ENCODE peak calls at places on chromosomes 6 and 20, in seven cellular contexts. One of them, this sample, is unnamed.
A peak's percentile ranks its signal among the peaks of the same experiment; 100 is the strongest.

GRCh38 chr6:20202070-20202658 is 10.1 kb downstream of the MBOAT1 start:
- DNase-seq in ecto neural progenitor cell: no peak
- DNase-seq in NCI-H345: peak; percentile 8
- DNase-seq in aorta: no peak
- DNase-seq in stomach: no peak
- DNase-seq in vagina: no peak
- DNase-seq in CD8-positive, alpha-beta memory T cell: no peak
- DNase-seq in this sample: no peak

GRCh38 chr6:112029045-112029822 is 24.7 kb upstream of the CCN6 start:
- DNase-seq in aorta: peak; percentile 83
- DNase-seq in CD8-positive, alpha-beta memory T cell: peak; percentile 32
- DNase-seq in NCI-H345: peak; percentile 38
- DNase-seq in ecto neural progenitor cell: peak; percentile 85
- DNase-seq in vagina: no peak
- DNase-seq in stomach: peak; percentile 76
- DNase-seq in this sample: peak; percentile 60

GRCh38 chr20:21529863-21530262 is 16.0 kb upstream of the NKX2-2 start:
- DNase-seq in aorta: no peak
- DNase-seq in stomach: no peak
- DNase-seq in ecto neural progenitor cell: peak; percentile 21
- DNase-seq in CD8-positive, alpha-beta memory T cell: no peak
- DNase-seq in NCI-H345: peak; percentile 68
- DNase-seq in vagina: peak; percentile 4
- DNase-seq in this sample: no peak

GRCh38 chr20:44693625-44694024 is 21.5 kb upstream of the CCN5 start:
- DNase-seq in CD8-positive, alpha-beta memory T cell: no peak
- DNase-seq in NCI-H345: no peak
- DNase-seq in ecto neural progenitor cell: no peak
- DNase-seq in vagina: no peak
- DNase-seq in aorta: no peak
- DNase-seq in stomach: no peak
- DNase-seq in this sample: no peak

GRCh38 chr20:34977365-34978091 is 21.9 kb downstream of the MYH7B start:
- DNase-seq in ecto neural progenitor cell: no peak
- DNase-seq in CD8-positive, alpha-beta memory T cell: no peak
- DNase-seq in NCI-H345: no peak
- DNase-seq in stomach: no peak
- DNase-seq in aorta: peak; percentile 39
- DNase-seq in vagina: no peak
- DNase-seq in this sample: no peak

GRCh38 chr6:14641401-14641800 is 523.8 kb downstream of the CD83 start:
- DNase-seq in ecto neural progenitor cell: no peak
- DNase-seq in stomach: no peak
- DNase-seq in vagina: no peak
- DNase-seq in aorta: no peak
- DNase-seq in CD8-positive, alpha-beta memory T cell: no peak
- DNase-seq in NCI-H345: no peak
- DNase-seq in this sample: no peak

GRCh38 chr20:48879609-48880008 is 41.9 kb upstream of the ARFGEF2 start:
- DNase-seq in aorta: no peak
- DNase-seq in stomach: no peak
- DNase-seq in NCI-H345: no peak
- DNase-seq in CD8-positive, alpha-beta memory T cell: no peak
- DNase-seq in vagina: no peak
- DNase-seq in ecto neural progenitor cell: no peak
- DNase-seq in this sample: no peak

GRCh38 chr6:6785163-6785521 is 196.6 kb downstream of the LY86 start:
- DNase-seq in CD8-positive, alpha-beta memory T cell: no peak
- DNase-seq in stomach: no peak
- DNase-seq in ecto neural progenitor cell: no peak
- DNase-seq in vagina: no peak
- DNase-seq in NCI-H345: no peak
- DNase-seq in aorta: no peak
- DNase-seq in this sample: no peak

GRCh38 chr20:43322851-43323250 is 133.1 kb upstream of the PTPRT start:
- DNase-seq in vagina: no peak
- DNase-seq in NCI-H345: peak; percentile 44
- DNase-seq in CD8-positive, alpha-beta memory T cell: no peak
- DNase-seq in aorta: no peak
- DNase-seq in ecto neural progenitor cell: no peak
- DNase-seq in stomach: no peak
- DNase-seq in this sample: no peak

GRCh38 chr20:2365091-2365490 is 15.6 kb upstream of the TGM6 start:
- DNase-seq in ecto neural progenitor cell: no peak
- DNase-seq in CD8-positive, alpha-beta memory T cell: no peak
- DNase-seq in vagina: no peak
- DNase-seq in NCI-H345: no peak
- DNase-seq in aorta: no peak
- DNase-seq in stomach: no peak
- DNase-seq in this sample: no peak

GRCh38 chr20:58685988-58686387 is 6.6 kb upstream of the NPEPL1 start:
- DNase-seq in NCI-H345: no peak
- DNase-seq in CD8-positive, alpha-beta memory T cell: no peak
- DNase-seq in vagina: no peak
- DNase-seq in ecto neural progenitor cell: no peak
- DNase-seq in stomach: no peak
- DNase-seq in aorta: no peak
- DNase-seq in this sample: no peak

GRCh38 chr20:47704746-47705496 is 80.4 kb downstream of the SULF2 start:
- DNase-seq in CD8-positive, alpha-beta memory T cell: no peak
- DNase-seq in NCI-H345: no peak
- DNase-seq in stomach: no peak
- DNase-seq in vagina: no peak
- DNase-seq in aorta: no peak
- DNase-seq in ecto neural progenitor cell: no peak
- DNase-seq in this sample: no peak

GRCh38 chr6:71079707-71080106 is 122.8 kb upstream of the B3GAT2 start:
- DNase-seq in ecto neural progenitor cell: no peak
- DNase-seq in NCI-H345: no peak
- DNase-seq in vagina: no peak
- DNase-seq in stomach: no peak
- DNase-seq in aorta: no peak
- DNase-seq in CD8-positive, alpha-beta memory T cell: no peak
- DNase-seq in this sample: no peak

GRCh38 chr20:50333856-50334255 is 143.2 kb downstream of the CEBPB start:
- DNase-seq in NCI-H345: no peak
- DNase-seq in ecto neural progenitor cell: no peak
- DNase-seq in CD8-positive, alpha-beta memory T cell: no peak
- DNase-seq in stomach: no peak
- DNase-seq in vagina: no peak
- DNase-seq in aorta: no peak
- DNase-seq in this sample: no peak

GRCh38 chr6:82144007-82144851 is 103.3 kb downstream of the IBTK start:
- DNase-seq in vagina: no peak
- DNase-seq in aorta: peak; percentile 53
- DNase-seq in NCI-H345: no peak
- DNase-seq in CD8-positive, alpha-beta memory T cell: no peak
- DNase-seq in stomach: no peak
- DNase-seq in ecto neural progenitor cell: no peak
- DNase-seq in this sample: peak; percentile 7

GRCh38 chr6:26380256-26380655 is 2.7 kb upstream of the BTN2A2 start:
- DNase-seq in CD8-positive, alpha-beta memory T cell: no peak
- DNase-seq in stomach: no peak
- DNase-seq in ecto neural progenitor cell: no peak
- DNase-seq in NCI-H345: no peak
- DNase-seq in vagina: no peak
- DNase-seq in aorta: no peak
- DNase-seq in this sample: no peak

GRCh38 chr6:33678246-33678931 is 33.1 kb downstream of the UQCC2 start:
- DNase-seq in ecto neural progenitor cell: no peak
- DNase-seq in CD8-positive, alpha-beta memory T cell: no peak
- DNase-seq in NCI-H345: no peak
- DNase-seq in aorta: no peak
- DNase-seq in vagina: no peak
- DNase-seq in stomach: no peak
- DNase-seq in this sample: no peak

GRCh38 chr6:146339716-146340115 is 203.9 kb upstream of the RAB32 start:
- DNase-seq in aorta: no peak
- DNase-seq in vagina: no peak
- DNase-seq in NCI-H345: no peak
- DNase-seq in CD8-positive, alpha-beta memory T cell: no peak
- DNase-seq in stomach: no peak
- DNase-seq in ecto neural progenitor cell: no peak
- DNase-seq in this sample: no peak

GRCh38 chr20:51540585-51540984 is 1.9 kb downstream of the NFATC2 start:
- DNase-seq in aorta: no peak
- DNase-seq in ecto neural progenitor cell: no peak
- DNase-seq in NCI-H345: no peak
- DNase-seq in stomach: no peak
- DNase-seq in vagina: no peak
- DNase-seq in CD8-positive, alpha-beta memory T cell: no peak
- DNase-seq in this sample: no peak

This sample was measured in transverse colon.